ENCODE peak calls at places on chromosomes 13 and 19, in nine cellular contexts. O is pancreas; X is stimulated activated CD8-positive, alpha-beta memory T cell treated with anti-CD3 and anti-CD28 coated beads, Interleukin-4, amount 100 ng/mL, for 1 hour; Y is 8988T; P is GM12864; H is NCI-H1092 treated with DMSO at 0.1 percent for 48 hours; K is Caki2; T is HT1080; G is Calu3. E is an unnamed sample.

GRCh38 chr13:42083138-42083770 is 34.8 kb downstream of the DGKH start:
- DNase-seq in G (no peak), X (no peak), H (no peak), Y (no peak), K (no peak), O (no peak), T (no peak), P (no peak), E (no peak)

GRCh38 chr19:6876790-6877189 is 10.6 kb upstream of the ADGRE1 start:
- DNase-seq in K (no peak), O (no peak), X (no peak), P (no peak), G (no peak), T (no peak), Y (no peak), H (no peak), E (no peak)

GRCh38 chr19:6402058-6402457 is 9.1 kb upstream of the GTF2F1 start:
- DNase-seq in T (no peak), O (no peak), H (no peak), Y (no peak), G (no peak), K (no peak), P (no peak), X (no peak), E (no peak)

GRCh38 chr13:112748947-112749346 is 59.1 kb downstream of the ATP11A start:
- DNase-seq in Y (no peak), T (no peak), G (no peak), H (no peak), O (no peak), K (no peak), X (no peak), P (no peak), E (no peak)

GRCh38 chr19:18894254-18895037 is 1.5 kb downstream of the CERS1 start:
- DNase-seq in Y (peak), P (no peak), O (no peak), X (no peak), H (peak), K (no peak), G (no peak), T (no peak), E (no peak)

GRCh38 chr19:46350029-46350757 is 3.3 kb downstream of the PPP5C start:
- DNase-seq in G (no peak), Y (no peak), P (no peak), H (no peak), T (no peak), K (no peak), O (peak), X (no peak), E (no peak)

GRCh38 chr19:30172643-30173242 is 199.4 kb upstream of the ZNF536 start:
- DNase-seq in H (no peak), P (no peak), X (no peak), T (no peak), G (no peak), O (no peak), Y (no peak), K (no peak), E (no peak)

GRCh38 chr13:28140433-28141125 is 2.2 kb downstream of the PAN3 start:
- DNase-seq in P (no peak), T (peak), G (no peak), O (no peak), H (no peak), X (no peak), K (peak), Y (no peak), E (peak)

GRCh38 chr13:98586400-98587144 is 9.7 kb upstream of the STK24 start:
- DNase-seq in P (no peak), Y (no peak), X (no peak), H (no peak), T (no peak), G (no peak), O (no peak), K (no peak), E (no peak)

GRCh38 chr13:21674271-21675009 is 3.6 kb downstream of the FGF9 start:
- DNase-seq in G (no peak), P (no peak), K (no peak), O (no peak), Y (peak), T (no peak), H (peak), X (no peak), E (no peak)

GRCh38 chr19:8302357-8302691 is 5.8 kb downstream of the CD320 start:
- DNase-seq in K (no peak), Y (no peak), X (no peak), P (no peak), H (no peak), T (no peak), O (peak), G (no peak), E (no peak)

GRCh38 chr13:51793570-51794273 is 10.2 kb downstream of the DHRS12 start:
- DNase-seq in K (no peak), O (peak), P (no peak), T (peak), H (no peak), X (no peak), Y (no peak), G (no peak), E (no peak)

GRCh38 chr13:94708031-94708571 is 4.2 kb downstream of the SOX21 start:
- DNase-seq in X (no peak), Y (no peak), T (no peak), O (no peak), H (peak), G (no peak), P (no peak), K (no peak), E (no peak)

GRCh38 chr13:26983533-26984315 is 187.9 kb downstream of the USP12 start:
- DNase-seq in T (peak), X (no peak), Y (no peak), K (peak), G (no peak), O (no peak), P (no peak), H (no peak), E (no peak)

GRCh38 chr19:46955114-46955812 is 64.4 kb upstream of the NPAS1 start:
- DNase-seq in G (no peak), X (no peak), O (no peak), K (peak), P (no peak), T (peak), H (no peak), Y (no peak), E (no peak)

GRCh38 chr19:566403-566802 is 6.0 kb upstream of the BSG start:
- DNase-seq in P (no peak), O (no peak), T (no peak), K (no peak), X (no peak), Y (no peak), G (no peak), H (no peak), E (no peak)

GRCh38 chr19:11164879-11165406 is 9.4 kb upstream of the SPC24 start:
- DNase-seq in P (no peak), H (no peak), G (no peak), Y (no peak), K (no peak), T (no peak), X (no peak), O (peak), E (no peak)

GRCh38 chr13:98927954-98928927 is 49.6 kb downstream of the DOCK9 start:
- DNase-seq in K (no peak), Y (no peak), P (no peak), O (no peak), T (no peak), X (no peak), G (no peak), H (no peak), E (no peak)

GRCh38 chr13:53075356-53076041 is 46.9 kb downstream of the OLFM4 start:
- DNase-seq in G (no peak), O (no peak), K (no peak), T (no peak), X (no peak), H (no peak), Y (no peak), P (no peak), E (no peak)

GRCh38 chr13:78589206-78589605 is 14.1 kb downstream of the POU4F1 start:
- DNase-seq in X (no peak), T (no peak), P (no peak), Y (no peak), K (peak), G (peak), O (no peak), H (no peak), E (no peak)

GRCh38 chr13:100646030-100646673 is 28.4 kb downstream of the TMTC4 start:
- DNase-seq in G (peak), O (no peak), X (no peak), Y (no peak), H (peak), K (peak), T (peak), P (no peak), E (peak)

GRCh38 chr19:41993612-41994483 is at the start of gene ATP1A3:
- DNase-seq in X (peak), P (no peak), Y (peak), K (peak), T (no peak), H (peak), O (peak), G (peak), E (no peak)

GRCh38 chr13:62278271-62278670 is 862.6 kb upstream of the PCDH20 start:
- DNase-seq in H (no peak), X (no peak), Y (no peak), T (no peak), P (no peak), G (no peak), K (no peak), O (no peak), E (no peak)

GRCh38 chr19:10074153-10074552 is 12.0 kb upstream of the SHFL start:
- DNase-seq in X (no peak), Y (no peak), K (no peak), T (peak), H (peak), O (no peak), P (no peak), G (peak), E (no peak)

GRCh38 chr19:34260771-34261173 is 6.4 kb downstream of the GARRE1 start:
- DNase-seq in Y (no peak), X (no peak), O (no peak), H (no peak), G (no peak), K (no peak), T (no peak), P (no peak), E (no peak)

GRCh38 chr13:105518086-105518485 is 1017.4 kb downstream of the EFNB2 start:
- DNase-seq in Y (no peak), H (no peak), O (no peak), X (no peak), P (no peak), T (peak), G (no peak), K (peak), E (no peak)

GRCh38 chr13:66635526-66635925 is 594.6 kb downstream of the PCDH9 start:
- DNase-seq in H (no peak), T (peak), K (peak), X (no peak), G (no peak), O (no peak), Y (no peak), P (no peak), E (peak)

GRCh38 chr13:110000534-110001345 is 214.4 kb upstream of the IRS2 start:
- DNase-seq in O (no peak), Y (no peak), T (peak), H (no peak), G (no peak), K (no peak), X (no peak), P (no peak), E (no peak)

GRCh38 chr13:19332380-19332779 is 150.8 kb upstream of the TUBA3C start:
- DNase-seq in X (no peak), Y (no peak), T (no peak), H (no peak), K (no peak), P (no peak), G (no peak), O (no peak), E (no peak)

GRCh38 chr19:15418112-15418587 is 638 bp downstream of the AKAP8L start:
- DNase-seq in H (peak), Y (no peak), K (no peak), O (no peak), X (no peak), G (no peak), T (no peak), P (no peak), E (peak)

GRCh38 chr19:35704218-35704617 is at the start of gene ZBTB32:
- DNase-seq in O (no peak), T (peak), X (no peak), P (no peak), G (no peak), H (no peak), K (no peak), Y (no peak), E (no peak)

GRCh38 chr13:94291631-94292322 is 187.7 kb downstream of the DCT start:
- DNase-seq in O (no peak), P (no peak), G (no peak), K (no peak), X (no peak), H (no peak), T (no peak), Y (no peak), E (no peak)

GRCh38 chr19:7450243-7451223 is 38.3 kb downstream of the PEX11G start:
- DNase-seq in T (peak), P (peak), G (no peak), H (no peak), Y (no peak), K (no peak), X (no peak), O (no peak), E (peak)

GRCh38 chr13:98285852-98286594 is 109.0 kb upstream of the RNF113B start:
- DNase-seq in Y (no peak), X (no peak), G (no peak), O (no peak), P (no peak), K (no peak), H (peak), T (no peak), E (no peak)

GRCh38 chr19:9885077-9885552 is 50.0 kb downstream of the PIN1 start:
- DNase-seq in Y (no peak), H (peak), O (peak), T (no peak), K (no peak), X (no peak), G (no peak), P (no peak), E (no peak)

GRCh38 chr19:48933382-48933932 is at the start of gene DHDH:
- DNase-seq in H (peak), O (peak), K (peak), G (peak), T (peak), X (peak), P (no peak), Y (peak), E (no peak)

GRCh38 chr13:43258771-43259170 is 235.4 kb downstream of the DNAJC15 start:
- DNase-seq in X (no peak), G (no peak), H (no peak), O (no peak), Y (no peak), K (no peak), T (no peak), P (no peak), E (no peak)

E was measured in epithelial cell of proximal tubule.